ENCODE peak calls at places on chromosomes 2 and 18, in seven cellular contexts. I is HEK293T, F is NCI-H345, C is psoas muscle, G is skeletal muscle cell, M is GF-D8, R is NCI-H1417. L is an unnamed sample.

GRCh38 chr18:50218432-50219197 is 23.7 kb upstream of the MYO5B start:
- DNase-seq in I (peak), F (no peak), C (no peak), G (no peak), M (no peak), R (no peak), L (no peak)

GRCh38 chr2:161983010-161983651 is 90.9 kb downstream of the DPP4 start:
- DNase-seq in I (no peak), F (no peak), C (no peak), G (no peak), M (no peak), R (no peak), L (no peak)

GRCh38 chr2:230343747-230344146 is 16.8 kb downstream of the SP140L start:
- DNase-seq in I (no peak), F (no peak), C (no peak), G (no peak), M (no peak), R (no peak), L (no peak)

GRCh38 chr18:62716679-62717058 is 1.3 kb downstream of the PHLPP1 start:
- DNase-seq in I (peak), F (peak), C (peak), G (no peak), M (peak), R (peak), L (peak)

GRCh38 chr18:58995663-58996062 is 131.0 kb downstream of the ZNF532 start:
- DNase-seq in I (no peak), F (no peak), C (no peak), G (no peak), M (no peak), R (no peak), L (no peak)

GRCh38 chr18:63878343-63878742 is 9.2 kb upstream of the SERPINB2 start:
- DNase-seq in I (no peak), F (no peak), C (no peak), G (no peak), M (no peak), R (no peak), L (peak)

GRCh38 chr2:133579295-133579694 is 11.0 kb upstream of the NCKAP5 start:
- DNase-seq in I (no peak), F (no peak), C (no peak), G (peak), M (no peak), R (no peak), L (no peak)

GRCh38 chr2:97868986-97869721 is 126.6 kb downstream of the TMEM131 start:
- DNase-seq in I (no peak), F (no peak), C (peak), G (peak), M (no peak), R (no peak), L (no peak)

GRCh38 chr18:8212893-8213805 is 396.1 kb upstream of the RAB12 start:
- DNase-seq in I (no peak), F (peak), C (no peak), G (peak), M (no peak), R (no peak), L (no peak)

GRCh38 chr2:238344035-238344434 is 23.7 kb downstream of the TRAF3IP1 start:
- DNase-seq in I (no peak), F (no peak), C (no peak), G (no peak), M (no peak), R (no peak), L (no peak)

GRCh38 chr2:236731767-236732580 is 162.3 kb downstream of the ACKR3 start:
- DNase-seq in I (no peak), F (no peak), C (peak), G (peak), M (no peak), R (no peak), L (no peak)

GRCh38 chr18:7830468-7830867 is 263.4 kb downstream of the PTPRM start:
- DNase-seq in I (peak), F (peak), C (no peak), G (no peak), M (no peak), R (no peak), L (no peak)

L was measured in HL-60.